ENCODE peak calls at places on chromosome 12, in ten cellular contexts. One of them, this sample, is unnamed.
A peak's percentile ranks its signal among the peaks of the same experiment; 100 is the strongest.

GRCh38 chr12:125406131-125406530 is 340.9 kb downstream of the AACS start:
- DNase-seq in stimulated activated CD4-positive, alpha-beta T cell treated with anti-CD3 and anti-CD28 coated beads, Interleukin-4, amount 100 ng/mL, for 4 hours: no peak
- DNase-seq in cardiac muscle cell: no peak
- DNase-seq in A549: no peak
- DNase-seq in fibroblast of lung: no peak
- DNase-seq in sciatic nerve: no peak
- DNase-seq in NCI-H774: no peak
- DNase-seq in posterior cingulate gyrus: no peak
- DNase-seq in kidney tubule cell: no peak
- DNase-seq in EL: no peak
- DNase-seq in this sample: no peak

GRCh38 chr12:22110176-22110575 is 64.2 kb downstream of the CMAS start:
- DNase-seq in stimulated activated CD4-positive, alpha-beta T cell treated with anti-CD3 and anti-CD28 coated beads, Interleukin-4, amount 100 ng/mL, for 4 hours: no peak
- DNase-seq in cardiac muscle cell: no peak
- DNase-seq in A549: no peak
- DNase-seq in fibroblast of lung: no peak
- DNase-seq in sciatic nerve: no peak
- DNase-seq in NCI-H774: no peak
- DNase-seq in posterior cingulate gyrus: no peak
- DNase-seq in kidney tubule cell: no peak
- DNase-seq in EL: no peak
- DNase-seq in this sample: no peak

GRCh38 chr12:97275261-97276197 is 187.1 kb upstream of the RMST start:
- DNase-seq in stimulated activated CD4-positive, alpha-beta T cell treated with anti-CD3 and anti-CD28 coated beads, Interleukin-4, amount 100 ng/mL, for 4 hours: no peak
- DNase-seq in cardiac muscle cell: no peak
- DNase-seq in A549: no peak
- DNase-seq in fibroblast of lung: peak; percentile 10
- DNase-seq in sciatic nerve: peak; percentile 58
- DNase-seq in NCI-H774: no peak
- DNase-seq in posterior cingulate gyrus: peak; percentile 72
- DNase-seq in kidney tubule cell: peak; percentile 33
- DNase-seq in EL: no peak
- DNase-seq in this sample: no peak

GRCh38 chr12:52756281-52756960 is 20.7 kb downstream of the KRT76 start:
- DNase-seq in stimulated activated CD4-positive, alpha-beta T cell treated with anti-CD3 and anti-CD28 coated beads, Interleukin-4, amount 100 ng/mL, for 4 hours: no peak
- DNase-seq in cardiac muscle cell: no peak
- DNase-seq in A549: no peak
- DNase-seq in fibroblast of lung: no peak
- DNase-seq in sciatic nerve: no peak
- DNase-seq in NCI-H774: no peak
- DNase-seq in posterior cingulate gyrus: no peak
- DNase-seq in kidney tubule cell: no peak
- DNase-seq in EL: no peak
- DNase-seq in this sample: no peak

GRCh38 chr12:46886541-46887041 is 60.8 kb upstream of the SLC38A4 start:
- DNase-seq in stimulated activated CD4-positive, alpha-beta T cell treated with anti-CD3 and anti-CD28 coated beads, Interleukin-4, amount 100 ng/mL, for 4 hours: no peak
- DNase-seq in cardiac muscle cell: no peak
- DNase-seq in A549: no peak
- DNase-seq in fibroblast of lung: peak; percentile 85
- DNase-seq in sciatic nerve: no peak
- DNase-seq in NCI-H774: no peak
- DNase-seq in posterior cingulate gyrus: no peak
- DNase-seq in kidney tubule cell: peak; percentile 96
- DNase-seq in EL: peak; percentile 90
- DNase-seq in this sample: no peak

GRCh38 chr12:12719496-12719895 is 2.3 kb downstream of the CDKN1B start:
- DNase-seq in stimulated activated CD4-positive, alpha-beta T cell treated with anti-CD3 and anti-CD28 coated beads, Interleukin-4, amount 100 ng/mL, for 4 hours: no peak
- DNase-seq in cardiac muscle cell: no peak
- DNase-seq in A549: no peak
- DNase-seq in fibroblast of lung: peak; percentile 40
- DNase-seq in sciatic nerve: no peak
- DNase-seq in NCI-H774: no peak
- DNase-seq in posterior cingulate gyrus: no peak
- DNase-seq in kidney tubule cell: peak; percentile 39
- DNase-seq in EL: peak; percentile 43
- DNase-seq in this sample: peak; percentile 57

GRCh38 chr12:28958553-28959195 is 190.4 kb upstream of the FAR2 start:
- DNase-seq in stimulated activated CD4-positive, alpha-beta T cell treated with anti-CD3 and anti-CD28 coated beads, Interleukin-4, amount 100 ng/mL, for 4 hours: no peak
- DNase-seq in cardiac muscle cell: no peak
- DNase-seq in A549: no peak
- DNase-seq in fibroblast of lung: peak; percentile 81
- DNase-seq in sciatic nerve: no peak
- DNase-seq in NCI-H774: no peak
- DNase-seq in posterior cingulate gyrus: no peak
- DNase-seq in kidney tubule cell: peak; percentile 44
- DNase-seq in EL: no peak
- DNase-seq in this sample: no peak

GRCh38 chr12:56763753-56764657 is 881 bp downstream of the HSD17B6 start:
- DNase-seq in stimulated activated CD4-positive, alpha-beta T cell treated with anti-CD3 and anti-CD28 coated beads, Interleukin-4, amount 100 ng/mL, for 4 hours: no peak
- DNase-seq in cardiac muscle cell: no peak
- DNase-seq in A549: no peak
- DNase-seq in fibroblast of lung: peak; percentile 66
- DNase-seq in sciatic nerve: no peak
- DNase-seq in NCI-H774: no peak
- DNase-seq in posterior cingulate gyrus: no peak
- DNase-seq in kidney tubule cell: peak; percentile 37
- DNase-seq in EL: peak; percentile 47
- DNase-seq in this sample: no peak

GRCh38 chr12:77064891-77065360 is 443 bp downstream of the E2F7 start:
- DNase-seq in stimulated activated CD4-positive, alpha-beta T cell treated with anti-CD3 and anti-CD28 coated beads, Interleukin-4, amount 100 ng/mL, for 4 hours: no peak
- DNase-seq in cardiac muscle cell: no peak
- DNase-seq in A549: peak; percentile 58
- DNase-seq in fibroblast of lung: no peak
- DNase-seq in sciatic nerve: peak; percentile 58
- DNase-seq in NCI-H774: peak; percentile 67
- DNase-seq in posterior cingulate gyrus: no peak
- DNase-seq in kidney tubule cell: no peak
- DNase-seq in EL: no peak
- DNase-seq in this sample: peak; percentile 76

GRCh38 chr12:48977290-48978281 is 536 bp upstream of the WNT1 start:
- DNase-seq in stimulated activated CD4-positive, alpha-beta T cell treated with anti-CD3 and anti-CD28 coated beads, Interleukin-4, amount 100 ng/mL, for 4 hours: peak; percentile 71
- DNase-seq in cardiac muscle cell: no peak
- DNase-seq in A549: peak; percentile 74
- DNase-seq in fibroblast of lung: peak; percentile 59
- DNase-seq in sciatic nerve: peak; percentile 84
- DNase-seq in NCI-H774: peak; percentile 16
- DNase-seq in posterior cingulate gyrus: no peak
- DNase-seq in kidney tubule cell: no peak
- DNase-seq in EL: peak; percentile 80
- DNase-seq in this sample: peak; percentile 78

GRCh38 chr12:89733579-89734201 is 25.1 kb upstream of the ATP2B1 start:
- DNase-seq in stimulated activated CD4-positive, alpha-beta T cell treated with anti-CD3 and anti-CD28 coated beads, Interleukin-4, amount 100 ng/mL, for 4 hours: no peak
- DNase-seq in cardiac muscle cell: no peak
- DNase-seq in A549: no peak
- DNase-seq in fibroblast of lung: peak; percentile 96
- DNase-seq in sciatic nerve: no peak
- DNase-seq in NCI-H774: no peak
- DNase-seq in posterior cingulate gyrus: no peak
- DNase-seq in kidney tubule cell: peak; percentile 85
- DNase-seq in EL: peak; percentile 95
- DNase-seq in this sample: peak; percentile 36

GRCh38 chr12:5376591-5377207 is 55.2 kb upstream of the NTF3 start:
- DNase-seq in stimulated activated CD4-positive, alpha-beta T cell treated with anti-CD3 and anti-CD28 coated beads, Interleukin-4, amount 100 ng/mL, for 4 hours: no peak
- DNase-seq in cardiac muscle cell: no peak
- DNase-seq in A549: no peak
- DNase-seq in fibroblast of lung: no peak
- DNase-seq in sciatic nerve: no peak
- DNase-seq in NCI-H774: peak; percentile 92
- DNase-seq in posterior cingulate gyrus: no peak
- DNase-seq in kidney tubule cell: peak; percentile 6
- DNase-seq in EL: no peak
- DNase-seq in this sample: no peak

GRCh38 chr12:99670635-99671034 is 23.1 kb downstream of the GARIN6 start:
- DNase-seq in stimulated activated CD4-positive, alpha-beta T cell treated with anti-CD3 and anti-CD28 coated beads, Interleukin-4, amount 100 ng/mL, for 4 hours: no peak
- DNase-seq in cardiac muscle cell: no peak
- DNase-seq in A549: no peak
- DNase-seq in fibroblast of lung: peak; percentile 57
- DNase-seq in sciatic nerve: no peak
- DNase-seq in NCI-H774: no peak
- DNase-seq in posterior cingulate gyrus: no peak
- DNase-seq in kidney tubule cell: peak; percentile 58
- DNase-seq in EL: peak; percentile 60
- DNase-seq in this sample: no peak

GRCh38 chr12:88401153-88401552 is 179.1 kb downstream of the KITLG start:
- DNase-seq in stimulated activated CD4-positive, alpha-beta T cell treated with anti-CD3 and anti-CD28 coated beads, Interleukin-4, amount 100 ng/mL, for 4 hours: no peak
- DNase-seq in cardiac muscle cell: no peak
- DNase-seq in A549: no peak
- DNase-seq in fibroblast of lung: peak; percentile 36
- DNase-seq in sciatic nerve: no peak
- DNase-seq in NCI-H774: no peak
- DNase-seq in posterior cingulate gyrus: no peak
- DNase-seq in kidney tubule cell: no peak
- DNase-seq in EL: peak; percentile 41
- DNase-seq in this sample: no peak

GRCh38 chr12:70670948-70671347 is 33.7 kb upstream of the PTPRB start:
- DNase-seq in stimulated activated CD4-positive, alpha-beta T cell treated with anti-CD3 and anti-CD28 coated beads, Interleukin-4, amount 100 ng/mL, for 4 hours: no peak
- DNase-seq in cardiac muscle cell: no peak
- DNase-seq in A549: no peak
- DNase-seq in fibroblast of lung: no peak
- DNase-seq in sciatic nerve: no peak
- DNase-seq in NCI-H774: no peak
- DNase-seq in posterior cingulate gyrus: no peak
- DNase-seq in kidney tubule cell: no peak
- DNase-seq in EL: no peak
- DNase-seq in this sample: no peak

GRCh38 chr12:17361224-17361623 is 728.8 kb downstream of the RERGL start:
- DNase-seq in stimulated activated CD4-positive, alpha-beta T cell treated with anti-CD3 and anti-CD28 coated beads, Interleukin-4, amount 100 ng/mL, for 4 hours: no peak
- DNase-seq in cardiac muscle cell: no peak
- DNase-seq in A549: no peak
- DNase-seq in fibroblast of lung: no peak
- DNase-seq in sciatic nerve: no peak
- DNase-seq in NCI-H774: no peak
- DNase-seq in posterior cingulate gyrus: no peak
- DNase-seq in kidney tubule cell: no peak
- DNase-seq in EL: no peak
- DNase-seq in this sample: no peak

GRCh38 chr12:89636776-89637160 is 71.9 kb downstream of the ATP2B1 start:
- DNase-seq in stimulated activated CD4-positive, alpha-beta T cell treated with anti-CD3 and anti-CD28 coated beads, Interleukin-4, amount 100 ng/mL, for 4 hours: no peak
- DNase-seq in cardiac muscle cell: no peak
- DNase-seq in A549: no peak
- DNase-seq in fibroblast of lung: peak; percentile 23
- DNase-seq in sciatic nerve: no peak
- DNase-seq in NCI-H774: no peak
- DNase-seq in posterior cingulate gyrus: no peak
- DNase-seq in kidney tubule cell: no peak
- DNase-seq in EL: peak; percentile 14
- DNase-seq in this sample: no peak

GRCh38 chr12:105164068-105164467 is 56.5 kb downstream of the WASHC4 start:
- DNase-seq in stimulated activated CD4-positive, alpha-beta T cell treated with anti-CD3 and anti-CD28 coated beads, Interleukin-4, amount 100 ng/mL, for 4 hours: no peak
- DNase-seq in cardiac muscle cell: peak; percentile 7
- DNase-seq in A549: no peak
- DNase-seq in fibroblast of lung: peak; percentile 39
- DNase-seq in sciatic nerve: no peak
- DNase-seq in NCI-H774: no peak
- DNase-seq in posterior cingulate gyrus: no peak
- DNase-seq in kidney tubule cell: peak; percentile 64
- DNase-seq in EL: no peak
- DNase-seq in this sample: no peak

GRCh38 chr12:60594035-60594711 is 998.3 kb downstream of the SLC16A7 start:
- DNase-seq in stimulated activated CD4-positive, alpha-beta T cell treated with anti-CD3 and anti-CD28 coated beads, Interleukin-4, amount 100 ng/mL, for 4 hours: no peak
- DNase-seq in cardiac muscle cell: no peak
- DNase-seq in A549: no peak
- DNase-seq in fibroblast of lung: no peak
- DNase-seq in sciatic nerve: no peak
- DNase-seq in NCI-H774: no peak
- DNase-seq in posterior cingulate gyrus: no peak
- DNase-seq in kidney tubule cell: no peak
- DNase-seq in EL: no peak
- DNase-seq in this sample: no peak

GRCh38 chr12:91551242-91551641 is 368.6 kb upstream of the DCN start:
- DNase-seq in stimulated activated CD4-positive, alpha-beta T cell treated with anti-CD3 and anti-CD28 coated beads, Interleukin-4, amount 100 ng/mL, for 4 hours: no peak
- DNase-seq in cardiac muscle cell: no peak
- DNase-seq in A549: no peak
- DNase-seq in fibroblast of lung: no peak
- DNase-seq in sciatic nerve: no peak
- DNase-seq in NCI-H774: no peak
- DNase-seq in posterior cingulate gyrus: no peak
- DNase-seq in kidney tubule cell: no peak
- DNase-seq in EL: no peak
- DNase-seq in this sample: no peak

GRCh38 chr12:75986001-75986739 is 45.4 kb downstream of the PHLDA1 start:
- DNase-seq in stimulated activated CD4-positive, alpha-beta T cell treated with anti-CD3 and anti-CD28 coated beads, Interleukin-4, amount 100 ng/mL, for 4 hours: no peak
- DNase-seq in cardiac muscle cell: no peak
- DNase-seq in A549: no peak
- DNase-seq in fibroblast of lung: no peak
- DNase-seq in sciatic nerve: no peak
- DNase-seq in NCI-H774: peak; percentile 28
- DNase-seq in posterior cingulate gyrus: no peak
- DNase-seq in kidney tubule cell: peak; percentile 26
- DNase-seq in EL: no peak
- DNase-seq in this sample: no peak

GRCh38 chr12:130044991-130045621 is 117.2 kb upstream of the FZD10 start:
- DNase-seq in stimulated activated CD4-positive, alpha-beta T cell treated with anti-CD3 and anti-CD28 coated beads, Interleukin-4, amount 100 ng/mL, for 4 hours: no peak
- DNase-seq in cardiac muscle cell: peak; percentile 29
- DNase-seq in A549: no peak
- DNase-seq in fibroblast of lung: no peak
- DNase-seq in sciatic nerve: no peak
- DNase-seq in NCI-H774: peak; percentile 62
- DNase-seq in posterior cingulate gyrus: no peak
- DNase-seq in kidney tubule cell: peak; percentile 36
- DNase-seq in EL: no peak
- DNase-seq in this sample: no peak

GRCh38 chr12:47178014-47178413 is 98.3 kb upstream of the AMIGO2 start:
- DNase-seq in stimulated activated CD4-positive, alpha-beta T cell treated with anti-CD3 and anti-CD28 coated beads, Interleukin-4, amount 100 ng/mL, for 4 hours: no peak
- DNase-seq in cardiac muscle cell: no peak
- DNase-seq in A549: no peak
- DNase-seq in fibroblast of lung: no peak
- DNase-seq in sciatic nerve: no peak
- DNase-seq in NCI-H774: no peak
- DNase-seq in posterior cingulate gyrus: no peak
- DNase-seq in kidney tubule cell: no peak
- DNase-seq in EL: no peak
- DNase-seq in this sample: no peak

GRCh38 chr12:58143498-58143897 is 202.1 kb downstream of the ATP23 start:
- DNase-seq in stimulated activated CD4-positive, alpha-beta T cell treated with anti-CD3 and anti-CD28 coated beads, Interleukin-4, amount 100 ng/mL, for 4 hours: no peak
- DNase-seq in cardiac muscle cell: no peak
- DNase-seq in A549: no peak
- DNase-seq in fibroblast of lung: no peak
- DNase-seq in sciatic nerve: no peak
- DNase-seq in NCI-H774: no peak
- DNase-seq in posterior cingulate gyrus: no peak
- DNase-seq in kidney tubule cell: no peak
- DNase-seq in EL: no peak
- DNase-seq in this sample: no peak

GRCh38 chr12:63045020-63045860 is 105.8 kb downstream of the AVPR1A start:
- DNase-seq in stimulated activated CD4-positive, alpha-beta T cell treated with anti-CD3 and anti-CD28 coated beads, Interleukin-4, amount 100 ng/mL, for 4 hours: no peak
- DNase-seq in cardiac muscle cell: no peak
- DNase-seq in A549: no peak
- DNase-seq in fibroblast of lung: peak; percentile 88
- DNase-seq in sciatic nerve: no peak
- DNase-seq in NCI-H774: no peak
- DNase-seq in posterior cingulate gyrus: no peak
- DNase-seq in kidney tubule cell: peak; percentile 94
- DNase-seq in EL: peak; percentile 95
- DNase-seq in this sample: peak; percentile 50

GRCh38 chr12:104573-105081 is 38.1 kb downstream of the IQSEC3 start:
- DNase-seq in stimulated activated CD4-positive, alpha-beta T cell treated with anti-CD3 and anti-CD28 coated beads, Interleukin-4, amount 100 ng/mL, for 4 hours: peak; percentile 34
- DNase-seq in cardiac muscle cell: no peak
- DNase-seq in A549: no peak
- DNase-seq in fibroblast of lung: no peak
- DNase-seq in sciatic nerve: peak; percentile 70
- DNase-seq in NCI-H774: peak; percentile 90
- DNase-seq in posterior cingulate gyrus: no peak
- DNase-seq in kidney tubule cell: peak; percentile 25
- DNase-seq in EL: no peak
- DNase-seq in this sample: no peak

GRCh38 chr12:23349550-23349949 is 599.9 kb downstream of the SOX5 start:
- DNase-seq in stimulated activated CD4-positive, alpha-beta T cell treated with anti-CD3 and anti-CD28 coated beads, Interleukin-4, amount 100 ng/mL, for 4 hours: no peak
- DNase-seq in cardiac muscle cell: no peak
- DNase-seq in A549: no peak
- DNase-seq in fibroblast of lung: no peak
- DNase-seq in sciatic nerve: no peak
- DNase-seq in NCI-H774: no peak
- DNase-seq in posterior cingulate gyrus: no peak
- DNase-seq in kidney tubule cell: no peak
- DNase-seq in EL: no peak
- DNase-seq in this sample: no peak

GRCh38 chr12:68451261-68452091 is 119.3 kb upstream of the MDM1 start:
- DNase-seq in stimulated activated CD4-positive, alpha-beta T cell treated with anti-CD3 and anti-CD28 coated beads, Interleukin-4, amount 100 ng/mL, for 4 hours: peak; percentile 14
- DNase-seq in cardiac muscle cell: no peak
- DNase-seq in A549: no peak
- DNase-seq in fibroblast of lung: peak; percentile 96
- DNase-seq in sciatic nerve: peak; percentile 58
- DNase-seq in NCI-H774: peak; percentile 35
- DNase-seq in posterior cingulate gyrus: peak; percentile 9
- DNase-seq in kidney tubule cell: peak; percentile 31
- DNase-seq in EL: peak; percentile 76
- DNase-seq in this sample: peak; percentile 44